ENCODE peak calls at places on chromosomes 3 and 15, in five cellular contexts. W, T, G, N and Y are unnamed samples.

GRCh38 chr3:4284865-4285264 is 18.3 kb upstream of the SETMAR start:
- DNase-seq in G (no peak), N (no peak), W (no peak), T (no peak), Y (no peak)

GRCh38 chr3:171398343-171398742 is 61.9 kb downstream of the TNIK start:
- DNase-seq in G (no peak), N (no peak), T (no peak), W (no peak), Y (no peak)

GRCh38 chr3:130576571-130577266 is 59.7 kb downstream of the COL6A6 start:
- DNase-seq in N (no peak), W (no peak), G (no peak), T (no peak), Y (no peak)

GRCh38 chr15:26631894-26632293 is 141.0 kb downstream of the GABRB3 start:
- DNase-seq in W (no peak), G (no peak), T (no peak), N (no peak), Y (no peak)

GRCh38 chr3:146065573-146066006 is 95.4 kb downstream of the PLOD2 start:
- DNase-seq in T (no peak), N (no peak), W (no peak), G (no peak), Y (no peak)

GRCh38 chr3:128950223-128950938 is 43.5 kb downstream of the CFAP92 start:
- DNase-seq in N (peak), T (peak), W (no peak), G (no peak), Y (no peak)

GRCh38 chr3:107421170-107421792 is 44.0 kb downstream of the CCDC54 start:
- DNase-seq in N (peak), T (no peak), G (no peak), W (no peak), Y (no peak)

GRCh38 chr3:25944328-25944727 is 154.4 kb downstream of the OXSM start:
- DNase-seq in G (no peak), W (no peak), N (no peak), T (no peak), Y (no peak)

GRCh38 chr3:63556401-63556800 is 96.1 kb upstream of the SNTN start:
- DNase-seq in N (no peak), W (no peak), G (no peak), T (no peak), Y (no peak)

GRCh38 chr15:43487271-43487895 is 5.6 kb downstream of the TP53BP1 start:
- DNase-seq in W (no peak), N (no peak), G (no peak), T (no peak), Y (no peak)

GRCh38 chr3:189132125-189132744 is 39.5 kb upstream of the TPRG1 start:
- DNase-seq in G (no peak), N (no peak), W (peak), T (no peak), Y (peak)

GRCh38 chr15:78075490-78076230 is 1.9 kb downstream of the TBC1D2B start:
- DNase-seq in W (peak), N (no peak), G (peak), T (no peak), Y (peak)

GRCh38 chr3:170978335-170978745 is 48.2 kb downstream of the SLC2A2 start:
- DNase-seq in N (no peak), G (no peak), T (no peak), W (no peak), Y (no peak)

DNA sequence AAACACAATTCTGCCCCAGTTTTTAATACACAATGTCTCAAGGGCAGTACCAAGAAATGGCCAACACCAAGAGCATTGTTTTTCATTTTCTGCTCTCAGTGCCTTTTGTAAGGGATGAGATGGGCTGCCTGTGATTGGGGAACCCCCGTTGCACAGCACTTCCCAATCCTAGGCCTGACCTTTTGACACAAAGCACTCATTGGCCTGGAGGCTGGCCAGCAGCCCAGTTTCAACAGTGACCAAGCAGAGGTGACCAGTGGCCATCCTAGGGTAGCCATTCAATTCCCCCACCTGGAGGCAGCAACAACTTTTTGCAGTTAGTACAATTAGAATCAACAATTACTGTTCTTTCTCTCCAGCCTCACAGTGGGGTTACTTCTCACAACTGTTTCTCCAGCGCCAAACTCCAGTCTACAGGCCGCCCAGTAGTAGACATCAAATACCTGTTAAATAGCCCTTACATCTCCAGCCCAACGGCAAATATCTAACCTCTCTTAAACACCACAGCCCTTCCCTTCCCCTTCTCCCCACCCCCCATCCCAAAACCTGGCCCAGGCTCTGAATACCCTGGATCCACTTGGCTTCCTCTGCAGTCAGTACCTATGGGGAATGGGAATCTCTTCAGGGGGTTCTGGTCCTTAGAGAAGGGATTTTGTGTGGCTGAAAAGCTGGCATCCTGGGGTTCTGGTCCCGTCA is 8.9 kb upstream of the LRRC2 start:
- DNase-seq in W (no peak), G (no peak), N (no peak), T (peak), Y (no peak)
- H3K27ac ChIP-seq in W (no peak), G (no peak), N (no peak), T (peak), Y (no peak)

DNA sequence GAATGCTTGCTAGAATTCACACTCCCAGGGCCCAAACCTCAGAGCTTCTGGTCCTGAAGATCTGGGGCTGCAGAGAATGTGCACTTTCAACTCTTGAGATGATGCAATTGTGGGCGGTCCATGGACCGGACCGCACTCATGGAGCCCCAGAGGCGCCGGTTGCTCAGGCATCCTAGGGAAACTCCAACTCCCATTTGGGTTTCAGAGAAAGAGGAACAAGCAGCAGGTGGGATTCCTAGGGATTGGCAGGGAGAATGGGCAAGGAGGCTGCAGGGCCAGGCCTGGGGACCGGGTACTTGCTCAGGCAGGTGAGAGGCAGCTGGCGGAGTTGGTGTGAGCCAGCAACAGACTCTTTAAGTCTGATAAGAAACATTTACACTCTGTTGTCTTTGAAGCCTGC is 3.5 kb downstream of the NOX5 start:
- DNase-seq in N (peak), W (no peak), G (no peak), T (no peak), Y (no peak)
- TF ChIP-seq EP300 in N (no peak), W (no peak), G (no peak), T (no peak), Y (no peak)

GRCh38 chr3:177424541-177424940 is 227.3 kb upstream of the TBL1XR1 start:
- DNase-seq in N (no peak), T (no peak), W (no peak), G (no peak), Y (no peak)

GRCh38 chr3:177418787-177419186 is 221.5 kb upstream of the TBL1XR1 start:
- DNase-seq in T (no peak), G (no peak), N (no peak), W (no peak), Y (no peak)

GRCh38 chr3:177421176-177421782 is 224.0 kb upstream of the TBL1XR1 start:
- DNase-seq in G (no peak), W (no peak), T (no peak), N (no peak), Y (peak)

GRCh38 chr3:177419904-177420601 is 222.8 kb upstream of the TBL1XR1 start:
- DNase-seq in G (no peak), W (no peak), N (no peak), T (no peak), Y (no peak)

DNA sequence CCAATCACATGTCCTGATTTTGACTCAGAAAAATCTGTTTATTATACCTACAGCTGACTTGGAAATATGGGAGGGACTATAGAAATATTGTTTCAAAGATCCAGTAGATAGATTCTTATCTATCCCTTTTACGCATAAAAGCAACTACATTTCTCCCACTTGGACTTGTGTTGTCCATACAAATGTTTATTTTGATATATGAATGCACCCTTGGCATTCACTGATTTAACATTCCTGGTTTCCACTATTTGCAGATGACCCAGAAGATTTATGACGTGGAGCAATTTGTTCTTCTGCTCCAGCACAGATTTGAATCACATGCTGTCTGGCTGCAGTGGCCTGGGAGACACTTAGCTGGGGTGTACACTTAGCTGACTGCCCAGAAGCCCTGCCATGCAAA is 223.4 kb upstream of the TBL1XR1 start:
- DNase-seq in W (no peak), N (no peak), G (no peak), T (no peak), Y (no peak)
- H3K27ac ChIP-seq in W (no peak), N (no peak), G (peak), T (no peak), Y (peak)

GRCh38 chr3:79217096-79217495 is 550.7 kb downstream of the ROBO1 start:
- DNase-seq in W (no peak), G (no peak), N (no peak), T (no peak), Y (no peak)
- TF ChIP-seq EP300 in W (no peak), G (no peak), N (no peak), T (no peak), Y (no peak)

GRCh38 chr3:52373676-52374075 is 57.6 kb downstream of the DNAH1 start:
- DNase-seq in W (no peak), T (no peak), G (no peak), N (no peak), Y (no peak)
- H3K27ac ChIP-seq in W (no peak), T (no peak), G (no peak), N (peak), Y (no peak)

GRCh38 chr3:14862661-14863230 is 44.0 kb downstream of the FGD5 start:
- DNase-seq in T (no peak), W (no peak), N (no peak), G (no peak), Y (no peak)

GRCh38 chr3:14864131-14864530 is 45.4 kb downstream of the FGD5 start:
- DNase-seq in G (no peak), T (no peak), W (no peak), N (no peak), Y (no peak)

GRCh38 chr3:14861451-14862302 is 42.9 kb downstream of the FGD5 start:
- DNase-seq in T (no peak), G (peak), N (no peak), W (no peak), Y (no peak)

GRCh38 chr3:14862303-14862660 is 43.5 kb downstream of the FGD5 start:
- DNase-seq in G (peak), N (no peak), W (no peak), T (no peak), Y (no peak)

GRCh38 chr3:14863324-14864100 is 44.8 kb downstream of the FGD5 start:
- DNase-seq in T (no peak), G (no peak), W (no peak), N (no peak), Y (no peak)
- TF ChIP-seq EP300 in T (no peak), G (no peak), W (no peak), N (no peak), Y (no peak)